ENCODE peak calls at places on chromosome 19, in seven cellular contexts. Z is SK-N-SH, F is NT2/D1, Y is HCT116, K is GM12878, J is H1, O is K562. D is an unnamed sample.

GRCh38 chr19:47324502-47324901 is 7.5 kb upstream of the C5AR2 start:
- DNase-seq in Y (no peak), O (no peak), K (no peak), J (no peak), F (no peak), Z (no peak), D (no peak)

GRCh38 chr19:48113190-48113917 is 2.7 kb upstream of the PLA2G4C start:
- DNase-seq in F (no peak), J (no peak), Y (no peak), Z (no peak), O (no peak), K (no peak), D (no peak)

GRCh38 chr19:55705972-55706371 is 30.9 kb downstream of the EPN1 start:
- DNase-seq in O (no peak), K (no peak), Y (no peak), Z (no peak), J (no peak), F (no peak), D (no peak)

GRCh38 chr19:6222884-6223283 is 56.9 kb downstream of the MLLT1 start:
- DNase-seq in J (no peak), Y (no peak), K (no peak), O (no peak), F (no peak), Z (no peak), D (no peak)

GRCh38 chr19:54305141-54305540 is 7.8 kb downstream of the LILRA5 start:
- DNase-seq in Z (no peak), K (no peak), J (no peak), O (no peak), F (no peak), Y (no peak), D (no peak)

GRCh38 chr19:36489920-36490415 is 607 bp upstream of the ZNF566 start:
- DNase-seq in O (peak; percentile 93), J (no peak), K (peak; percentile 73), Y (no peak), F (peak; percentile 87), Z (peak; percentile 91), D (peak; percentile 94)

GRCh38 chr19:1261863-1262686 is 7.1 kb upstream of the CIRBP start:
- DNase-seq in Z (no peak), J (no peak), F (no peak), K (no peak), Y (no peak), O (no peak), D (peak; percentile 48)

GRCh38 chr19:47663435-47663910 is 49.7 kb upstream of the EHD2 start:
- DNase-seq in O (no peak), Y (no peak), J (no peak), Z (no peak), F (no peak), K (no peak), D (peak; percentile 14)

GRCh38 chr19:42054205-42054604 is 15.8 kb downstream of the GRIK5 start:
- DNase-seq in O (no peak), K (no peak), J (no peak), F (no peak), Z (no peak), Y (no peak), D (no peak)

GRCh38 chr19:49858591-49858985 is 7.6 kb downstream of the PTOV1 start:
- DNase-seq in K (no peak), F (no peak), Z (no peak), J (no peak), Y (no peak), O (no peak), D (no peak)
- TF ChIP-seq YY1 in K (no peak), F (no peak), Z (no peak), J (no peak), Y (no peak), O (no peak), D (no peak)

GRCh38 chr19:40588110-40588854 is 11.6 kb downstream of the SHKBP1 start:
- DNase-seq in Y (peak; percentile 46), J (no peak), F (no peak), K (no peak), O (no peak), Z (no peak), D (no peak)
- TF ChIP-seq YY1 in Y (no peak), J (no peak), F (no peak), K (no peak), O (no peak), Z (no peak), D (no peak)

GRCh38 chr19:18771328-18772242 is 19.5 kb downstream of the COMP start:
- DNase-seq in Y (no peak), F (no peak), O (peak; percentile 63), Z (no peak), J (no peak), K (no peak), D (peak; percentile 29)
- TF ChIP-seq YY1 in Y (no peak), F (no peak), O (no peak), Z (no peak), J (no peak), K (no peak), D (no peak)

DNA sequence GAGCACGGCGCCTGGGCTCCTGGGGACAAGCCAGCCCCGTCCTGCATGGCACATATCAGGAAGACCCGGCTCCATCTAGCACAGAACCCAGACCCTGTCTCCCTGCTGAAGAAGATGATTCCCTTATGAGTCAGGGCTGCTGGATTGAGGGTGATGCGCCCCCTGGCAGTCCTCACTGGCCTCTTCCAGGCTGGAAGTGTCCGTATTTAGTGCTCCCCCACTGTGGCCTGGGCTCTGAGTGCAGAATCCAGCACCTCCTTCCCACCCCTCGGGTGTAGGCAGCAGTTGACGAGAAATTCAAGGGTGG is 14.9 kb downstream of the COMP start:
- DNase-seq in Y (no peak), F (no peak), J (no peak), Z (no peak), K (no peak), O (peak; percentile 38), D (no peak)
- TF ChIP-seq YY1 in Y (no peak), F (no peak), J (no peak), Z (no peak), K (no peak), O (no peak), D (no peak)

GRCh38 chr19:7625763-7626372 is 3.5 kb downstream of the XAB2 start:
- DNase-seq in Z (no peak), J (no peak), Y (no peak), K (no peak), O (no peak), F (no peak), D (no peak)

GRCh38 chr19:7627166-7627565 is 2.2 kb downstream of the XAB2 start:
- DNase-seq in K (no peak), J (no peak), O (no peak), Y (no peak), Z (no peak), F (no peak), D (no peak)

GRCh38 chr19:7622933-7623685 is 6.2 kb downstream of the XAB2 start:
- DNase-seq in Z (no peak), O (peak; percentile 63), Y (no peak), K (no peak), J (peak; percentile 78), F (no peak), D (no peak)

GRCh38 chr19:7623725-7624603 is 5.4 kb downstream of the XAB2 start:
- DNase-seq in Y (no peak), Z (no peak), O (no peak), F (no peak), K (no peak), J (no peak), D (no peak)

DNA sequence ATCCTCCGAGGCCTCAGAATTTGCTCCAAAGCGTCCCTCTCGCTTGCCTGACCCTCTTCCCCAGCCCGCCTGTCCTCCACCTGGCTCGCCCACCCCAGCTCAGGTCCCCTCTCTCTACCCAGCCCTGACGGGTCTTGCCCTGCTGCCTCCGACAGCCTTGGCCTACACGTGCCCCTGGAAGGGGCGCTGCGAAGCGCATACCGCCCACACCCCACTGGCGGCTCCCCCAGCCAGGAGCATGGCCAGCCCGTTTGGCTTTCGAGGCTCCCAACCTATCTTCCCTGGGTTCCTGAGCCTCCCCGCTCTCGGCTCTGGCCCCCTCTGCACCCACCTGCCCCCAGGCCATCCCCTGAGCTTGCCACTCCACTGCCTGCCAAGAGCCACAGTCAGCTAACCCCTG is 4.5 kb downstream of the XAB2 start:
- DNase-seq in Z (no peak), F (no peak), J (no peak), Y (no peak), K (no peak), O (no peak), D (no peak)
- TF ChIP-seq YY1 in Z (no peak), F (no peak), J (no peak), Y (no peak), K (no peak), O (no peak), D (no peak)

GRCh38 chr19:4052114-4052992 is 14.3 kb downstream of the ZBTB7A start:
- DNase-seq in Z (no peak), K (no peak), J (no peak), Y (no peak), F (no peak), O (no peak), D (peak; percentile 95)
- TF ChIP-seq YY1 in Z (no peak), K (no peak), J (no peak), Y (no peak), F (no peak), O (no peak), D (no peak)